ENCODE peak calls at places on chromosomes 7 and 10, in six cellular contexts. H, J, U, D, P and C are unnamed samples.

GRCh38 chr10:31399631-31400030 is 80.6 kb downstream of the ZEB1 start:
- DNase-seq in H (no peak), J (no peak), U (no peak), D (no peak), P (no peak), C (no peak)

GRCh38 chr10:69866688-69867461 is 65.2 kb downstream of the COL13A1 start:
- DNase-seq in H (no peak), J (no peak), U (peak; percentile 36), D (peak; percentile 26), P (no peak), C (peak; percentile 80)

GRCh38 chr10:114538544-114538906 is 119.5 kb downstream of the ABLIM1 start:
- DNase-seq in H (no peak), J (no peak), U (peak; percentile 81), D (no peak), P (no peak), C (no peak)

GRCh38 chr7:107972075-107972482 is 30.9 kb downstream of the LAMB1 start:
- DNase-seq in H (no peak), J (no peak), U (no peak), D (no peak), P (no peak), C (peak; percentile 29)

GRCh38 chr10:114095676-114096331 is 52.1 kb downstream of the ADRB1 start:
- DNase-seq in H (no peak), J (no peak), U (no peak), D (no peak), P (no peak), C (no peak)

GRCh38 chr10:113132651-113133088 is 182.6 kb downstream of the TCF7L2 start:
- DNase-seq in H (no peak), J (no peak), U (no peak), D (no peak), P (no peak), C (no peak)

GRCh38 chr10:3146289-3146688 is 26.3 kb downstream of the PITRM1 start:
- DNase-seq in H (no peak), J (no peak), U (no peak), D (no peak), P (no peak), C (no peak)

GRCh38 chr7:7103343-7104313 is 78.7 kb upstream of the C1GALT1 start:
- DNase-seq in H (no peak), J (peak; percentile 70), U (no peak), D (peak; percentile 48), P (peak; percentile 50), C (peak; percentile 70)

GRCh38 chr7:113790025-113790424 is 128.8 kb downstream of the PPP1R3A start:
- DNase-seq in H (no peak), J (no peak), U (no peak), D (no peak), P (no peak), C (no peak)

GRCh38 chr7:68269410-68269809 is 1272.8 kb downstream of the TYW1 start:
- DNase-seq in H (no peak), J (no peak), U (no peak), D (no peak), P (no peak), C (no peak)

GRCh38 chr10:72952901-72953223 is 1.7 kb downstream of the PLA2G12B start:
- DNase-seq in H (no peak), J (no peak), U (no peak), D (no peak), P (no peak), C (no peak)

GRCh38 chr10:51074238-51075028 is at the start of gene PRKG1:
- DNase-seq in H (peak; percentile 66), J (peak; percentile 79), U (peak; percentile 77), D (no peak), P (peak; percentile 33), C (peak; percentile 66)

GRCh38 chr7:95772771-95773581 is 622 bp downstream of the DYNC1I1 start:
- DNase-seq in H (no peak), J (no peak), U (no peak), D (no peak), P (no peak), C (peak; percentile 17)

GRCh38 chr7:151131284-151131621 is 36.2 kb downstream of the GBX1 start:
- DNase-seq in H (no peak), J (no peak), U (no peak), D (no peak), P (no peak), C (no peak)

GRCh38 chr7:98280791-98281756 is at the start of gene BRI3:
- DNase-seq in H (peak; percentile 93), J (peak; percentile 97), U (peak; percentile 94), D (peak; percentile 64), P (no peak), C (peak; percentile 79)

GRCh38 chr10:48496831-48497792 is 107.8 kb downstream of the ARHGAP22 start:
- DNase-seq in H (no peak), J (no peak), U (peak; percentile 13), D (no peak), P (no peak), C (peak; percentile 81)

GRCh38 chr10:15630353-15630752 is 89.4 kb downstream of the ITGA8 start:
- DNase-seq in H (no peak), J (no peak), U (no peak), D (no peak), P (no peak), C (peak; percentile 94)

GRCh38 chr10:13792011-13792410 is 205.2 kb downstream of the PRPF18 start:
- DNase-seq in H (peak; percentile 57), J (no peak), U (peak; percentile 64), D (no peak), P (no peak), C (no peak)

GRCh38 chr10:20855398-20856038 is 41.6 kb downstream of the NEBL start:
- DNase-seq in H (no peak), J (no peak), U (no peak), D (no peak), P (no peak), C (peak; percentile 11)

GRCh38 chr10:38103754-38104153 is 9.6 kb downstream of the ZNF37A start:
- DNase-seq in H (no peak), J (no peak), U (no peak), D (no peak), P (no peak), C (no peak)

GRCh38 chr10:116461680-116462079 is 34.0 kb downstream of the PNLIPRP3 start:
- DNase-seq in H (no peak), J (no peak), U (no peak), D (no peak), P (no peak), C (no peak)

GRCh38 chr7:47518827-47519226 is 63.1 kb downstream of the TNS3 start:
- DNase-seq in H (no peak), J (peak; percentile 51), U (no peak), D (no peak), P (no peak), C (no peak)

GRCh38 chr10:14665865-14666857 is 108.5 kb downstream of the FAM107B start:
- DNase-seq in H (no peak), J (no peak), U (no peak), D (no peak), P (no peak), C (no peak)

GRCh38 chr10:109911903-109912302 is 11.4 kb downstream of the XPNPEP1 start:
- DNase-seq in H (no peak), J (no peak), U (no peak), D (no peak), P (no peak), C (no peak)

GRCh38 chr7:16512097-16512496 is 14.5 kb upstream of the LRRC72 start:
- DNase-seq in H (no peak), J (no peak), U (no peak), D (no peak), P (no peak), C (no peak)

GRCh38 chr7:128831994-128832879 is 2.0 kb downstream of the FLNC start:
- DNase-seq in H (no peak), J (peak; percentile 63), U (no peak), D (no peak), P (no peak), C (peak; percentile 29)

GRCh38 chr7:101856488-101857357 is 39.3 kb downstream of the CUX1 start:
- DNase-seq in H (peak; percentile 92), J (peak; percentile 98), U (peak; percentile 97), D (peak; percentile 97), P (peak; percentile 92), C (peak; percentile 86)

GRCh38 chr7:148185050-148185449 is 405.5 kb upstream of the C7orf33 start:
- DNase-seq in H (no peak), J (no peak), U (no peak), D (no peak), P (no peak), C (no peak)

DNA sequence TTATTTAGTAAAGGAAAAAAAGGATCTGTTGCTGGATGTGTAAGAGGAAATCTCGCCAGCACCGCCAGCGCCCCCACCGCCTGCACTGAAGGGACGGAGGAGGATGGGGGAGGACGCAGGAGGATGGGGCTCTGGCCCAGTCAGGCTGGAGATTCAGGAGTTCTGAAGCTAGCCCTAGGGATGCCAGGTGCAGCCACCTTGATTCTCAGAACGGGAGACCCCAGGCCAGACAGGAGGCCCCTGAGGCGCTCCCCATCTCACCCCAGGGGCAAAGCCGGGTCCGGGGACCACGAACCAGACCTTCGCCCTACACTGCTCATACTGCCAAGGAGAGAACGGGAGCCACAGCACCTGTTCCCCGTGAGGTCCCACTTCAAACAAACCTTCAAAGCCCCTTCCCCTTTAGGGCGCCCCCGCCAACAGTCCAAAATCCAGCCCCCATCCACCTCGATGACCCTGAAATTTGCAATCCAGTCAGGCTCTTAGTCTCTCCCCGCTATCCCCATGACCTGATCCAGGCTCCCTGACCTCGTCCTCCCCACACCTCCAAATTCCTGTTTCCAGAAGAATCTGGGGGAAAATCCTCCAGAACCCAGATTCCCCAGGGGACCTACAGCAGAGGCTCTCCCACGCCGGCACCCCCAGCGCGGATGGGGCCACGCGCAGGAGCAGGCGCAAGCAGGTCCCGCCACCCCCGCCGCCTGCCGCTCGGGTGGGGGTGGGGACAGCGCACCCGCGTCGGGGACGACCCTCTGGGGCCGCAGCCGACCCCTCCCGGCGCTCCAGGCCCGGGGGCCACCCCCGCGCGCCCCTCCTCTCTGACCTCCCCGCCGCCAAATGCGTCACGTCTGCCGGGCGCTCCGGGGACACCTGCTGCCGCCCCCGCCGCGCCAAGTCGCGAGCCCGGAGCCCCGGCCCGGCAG is 929 bp downstream of the CAMK2B start:
- DNase-seq in H (no peak), J (no peak), U (no peak), D (no peak), P (no peak), C (no peak)
- H3K4me3 ChIP-seq in H (peak overlapping the region; percentile 11), J (peak overlapping the region; percentile 26), U (peak overlapping the region; percentile 28), D (no peak overlapping the region), P (no peak overlapping the region), C (no peak overlapping the region)

DNA sequence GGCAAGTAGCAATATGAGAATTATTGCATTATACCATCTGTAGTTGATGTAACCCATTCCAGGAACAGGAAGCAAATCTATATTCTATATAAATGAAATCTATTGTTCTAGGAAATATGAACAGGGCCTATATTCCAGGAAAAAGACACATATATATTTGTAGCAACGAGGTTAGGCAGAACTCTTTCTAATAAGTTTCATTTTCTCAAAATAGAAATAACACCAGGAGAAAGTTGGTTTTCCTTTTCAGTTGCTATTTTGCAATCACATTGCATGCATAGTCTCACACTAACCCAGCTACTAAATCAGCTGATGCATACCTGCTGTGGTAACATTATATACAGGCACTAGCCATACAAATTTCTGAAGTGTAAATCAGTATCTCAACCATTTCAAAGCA is 6.2 kb upstream of the IFIT2 start:
- DNase-seq in H (no peak), J (no peak), U (no peak), D (no peak), P (no peak), C (no peak)
- TF ChIP-seq POLR2AphosphoS5 in H (no peak), J (no peak), U (peak; percentile 40), D (no peak), P (no peak), C (no peak)

GRCh38 chr10:93403741-93404354 is 78.3 kb downstream of the MYOF start:
- DNase-seq in H (no peak), J (no peak), U (no peak), D (no peak), P (no peak), C (peak; percentile 65)
- H3K4me3 ChIP-seq in H (no peak overlapping the region), J (no peak overlapping the region), U (no peak overlapping the region), D (no peak overlapping the region), P (no peak overlapping the region), C (no peak overlapping the region)

GRCh38 chr10:74824184-74825032 is 2.0 kb upstream of the KAT6B start:
- DNase-seq in H (no peak), J (peak; percentile 85), U (no peak), D (no peak), P (no peak), C (no peak)
- TF ChIP-seq POLR2AphosphoS5 in H (no peak), J (peak; percentile 24), U (no peak), D (no peak), P (no peak), C (no peak)